ENCODE peak calls at places on chromosomes 13 and 19, in six cellular contexts. V is mesendoderm, C is IMR-90, F is H9, J is neuronal stem cell, L is H1. M is an unnamed sample.

GRCh38 chr13:27969073-27969865 is at the start of gene CDX2:
- DNase-seq in V (peak), C (no peak), J (no peak), L (no peak), F (peak), M (peak)

GRCh38 chr19:49475995-49476880 is 2.2 kb downstream of the FLT3LG start:
- DNase-seq in L (peak), C (no peak), V (peak), F (peak), J (peak), M (peak)

GRCh38 chr19:3849092-3849491 is 19.7 kb downstream of the ZFR2 start:
- DNase-seq in C (no peak), L (no peak), J (no peak), F (peak), V (peak), M (no peak)

GRCh38 chr19:50551713-50552187 is 16.5 kb downstream of the LRRC4B start:
- DNase-seq in V (peak), C (no peak), L (peak), F (no peak), J (peak), M (no peak)

GRCh38 chr19:46201413-46202310 is 27.9 kb upstream of the IGFL1 start:
- DNase-seq in C (no peak), L (no peak), F (no peak), J (no peak), V (no peak), M (no peak)

GRCh38 chr13:79987323-79987722 is 353.6 kb downstream of the SPRY2 start:
- DNase-seq in L (no peak), J (no peak), F (no peak), V (no peak), C (peak), M (no peak)

GRCh38 chr13:84524586-84524985 is 642.3 kb upstream of the SLITRK1 start:
- DNase-seq in C (no peak), V (no peak), J (no peak), L (no peak), F (no peak), M (no peak)

GRCh38 chr13:39102981-39103490 is 64.8 kb downstream of the NHLRC3 start:
- DNase-seq in L (no peak), V (no peak), J (no peak), C (no peak), F (no peak), M (no peak)

GRCh38 chr19:8240274-8241229 is 31.4 kb downstream of the CERS4 start:
- DNase-seq in L (peak), F (peak), C (peak), J (peak), V (peak), M (peak)

GRCh38 chr19:7842661-7843294 is 12.8 kb downstream of the EVI5L start:
- DNase-seq in V (no peak), F (no peak), C (no peak), L (no peak), J (no peak), M (no peak)

GRCh38 chr13:32622827-32623226 is 36.6 kb downstream of the PDS5B start:
- DNase-seq in F (no peak), L (no peak), C (no peak), V (peak), J (no peak), M (no peak)

GRCh38 chr13:33542309-33543088 is 256.9 kb upstream of the STARD13 start:
- DNase-seq in J (peak), F (peak), L (peak), C (peak), V (peak), M (peak)

GRCh38 chr19:57465680-57466381 is 8.9 kb upstream of the VN1R1 start:
- DNase-seq in C (peak), F (no peak), V (peak), L (peak), J (no peak), M (peak)

GRCh38 chr13:23470706-23471610 is 37.5 kb upstream of the SACS start:
- DNase-seq in L (no peak), J (no peak), C (no peak), F (no peak), V (no peak), M (no peak)

GRCh38 chr19:2047449-2048103 is 3.5 kb downstream of the MKNK2 start:
- DNase-seq in L (no peak), V (no peak), F (peak), J (no peak), C (no peak), M (peak)

GRCh38 chr13:111198979-111199378 is 83.9 kb downstream of the ARHGEF7 start:
- DNase-seq in F (no peak), J (no peak), V (no peak), L (no peak), C (no peak), M (no peak)

GRCh38 chr19:3323704-3324103 is 42.7 kb upstream of the NFIC start:
- DNase-seq in L (no peak), F (no peak), J (no peak), C (no peak), V (no peak), M (no peak)

GRCh38 chr19:31730270-31730669 is 381.0 kb upstream of the TSHZ3 start:
- DNase-seq in L (no peak), C (no peak), V (peak), J (no peak), F (no peak), M (no peak)

GRCh38 chr19:16062789-16063188 is 13.5 kb upstream of the TPM4 start:
- DNase-seq in J (no peak), F (peak), V (peak), L (peak), C (no peak), M (peak)

GRCh38 chr13:99126821-99127220 is 73.8 kb upstream of the UBAC2 start:
- DNase-seq in F (no peak), C (no peak), J (no peak), V (no peak), L (no peak), M (no peak)

GRCh38 chr13:110251227-110251791 is 55.6 kb downstream of the COL4A1 start:
- DNase-seq in L (peak), V (no peak), C (no peak), J (no peak), F (no peak), M (no peak)

GRCh38 chr19:2015611-2015950 is at the start of gene BTBD2:
- DNase-seq in V (peak), C (peak), F (no peak), L (no peak), J (peak), M (peak)

GRCh38 chr19:12773571-12773970 is 1.8 kb downstream of the HOOK2 start:
- DNase-seq in F (no peak), C (peak), L (no peak), J (no peak), V (peak), M (peak)

GRCh38 chr13:32246468-32246867 is 68.7 kb downstream of the ZAR1L start:
- DNase-seq in L (peak), C (peak), J (peak), F (peak), V (peak), M (peak)

GRCh38 chr13:33997574-33997973 is 179.6 kb downstream of the RFC3 start:
- DNase-seq in C (no peak), J (no peak), V (no peak), F (no peak), L (no peak), M (no peak)

GRCh38 chr19:2887391-2887914 is 13.3 kb upstream of the ZNF57 start:
- DNase-seq in F (peak), L (peak), C (peak), V (peak), J (no peak), M (peak)

GRCh38 chr19:34953092-34953491 is 10.9 kb downstream of the ZNF792 start:
- DNase-seq in L (no peak), F (no peak), V (no peak), C (no peak), J (no peak), M (no peak)

GRCh38 chr13:95643009-95643408 is 1.5 kb downstream of the DZIP1 start:
- DNase-seq in J (no peak), F (no peak), C (no peak), L (no peak), V (peak), M (peak)

GRCh38 chr19:532578-533484 is 1.3 kb downstream of the CDC34 start:
- DNase-seq in L (peak), J (no peak), V (peak), F (peak), C (peak), M (peak)

GRCh38 chr19:55172741-55173140 is 6.3 kb upstream of the DNAAF3 start:
- DNase-seq in V (no peak), C (peak), L (no peak), J (no peak), F (no peak), M (peak)

GRCh38 chr13:19658831-19659230 is 25.4 kb downstream of the MPHOSPH8 start:
- DNase-seq in F (no peak), C (no peak), L (no peak), J (no peak), V (no peak), M (no peak)

GRCh38 chr19:42601811-42602443 is 7.2 kb upstream of the CEACAM8 start:
- DNase-seq in F (peak), C (peak), L (no peak), J (no peak), V (peak), M (no peak)

GRCh38 chr19:30226464-30227070 is 145.6 kb upstream of the ZNF536 start:
- DNase-seq in V (peak), C (no peak), L (peak), J (no peak), F (no peak), M (no peak)

GRCh38 chr19:38055040-38055439 is 148.0 kb downstream of the SIPA1L3 start:
- DNase-seq in J (no peak), F (no peak), V (peak), L (peak), C (no peak), M (no peak)

GRCh38 chr19:30063184-30064020 is 121.4 kb downstream of the URI1 start:
- DNase-seq in J (no peak), L (no peak), V (no peak), F (no peak), C (no peak), M (no peak)

GRCh38 chr19:17292301-17293074 is 10.7 kb downstream of the ABHD8 start:
- DNase-seq in J (peak), L (peak), V (peak), C (peak), F (peak), M (peak)
- H2BK15ac ChIP-seq in J (no peak), L (peak), V (no peak), C (no peak), F (no peak), M (peak)

GRCh38 chr13:40974460-40975407 is 44.4 kb downstream of the ELF1 start:
- DNase-seq in F (peak), J (peak), V (peak), C (peak), L (no peak), M (peak)
- H3K4me2 ChIP-seq in F (no peak), J (no peak), V (no peak), C (no peak), L (no peak), M (no peak)

GRCh38 chr13:48304132-48304876 is 753 bp downstream of the RB1 start:
- DNase-seq in V (no peak), J (peak), F (no peak), C (peak), L (no peak), M (peak)

GRCh38 chr13:48303331-48304131 is at the start of gene RB1:
- DNase-seq in C (peak), J (peak), V (peak), F (peak), L (peak), M (peak)

GRCh38 chr13:48299591-48299990 is 4.0 kb upstream of the RB1 start:
- DNase-seq in J (no peak), V (no peak), L (no peak), F (no peak), C (no peak), M (no peak)

GRCh38 chr13:48297131-48297786 is 6.3 kb upstream of the RB1 start:
- DNase-seq in V (no peak), F (no peak), C (no peak), J (no peak), L (no peak), M (no peak)

DNA sequence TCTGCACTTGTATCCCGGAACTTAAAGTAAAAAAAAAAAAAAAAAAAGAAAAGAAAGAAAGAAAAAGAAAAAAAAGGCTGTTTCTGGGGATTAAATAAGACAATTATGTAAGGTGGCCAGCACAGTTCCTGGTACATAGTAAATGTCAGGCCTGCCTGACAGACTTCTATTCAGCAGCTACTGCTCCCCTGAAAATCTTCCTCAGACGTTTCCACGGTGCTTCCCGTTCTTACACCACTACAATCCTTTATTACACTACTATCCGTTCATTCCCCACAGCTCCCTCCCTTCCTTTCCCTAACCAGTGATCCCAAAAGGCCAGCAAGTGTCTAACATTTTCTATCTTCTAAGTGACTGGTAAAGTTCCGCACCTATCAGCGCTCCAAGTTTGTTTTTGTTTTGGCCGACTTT is 626 bp upstream of the RB1 start:
- DNase-seq in V (no peak), L (no peak), F (no peak), C (peak), J (no peak), M (peak)
- H3K18ac ChIP-seq in V (peak), L (no peak), F (peak), C (peak), J (peak), M (peak)

DNA sequence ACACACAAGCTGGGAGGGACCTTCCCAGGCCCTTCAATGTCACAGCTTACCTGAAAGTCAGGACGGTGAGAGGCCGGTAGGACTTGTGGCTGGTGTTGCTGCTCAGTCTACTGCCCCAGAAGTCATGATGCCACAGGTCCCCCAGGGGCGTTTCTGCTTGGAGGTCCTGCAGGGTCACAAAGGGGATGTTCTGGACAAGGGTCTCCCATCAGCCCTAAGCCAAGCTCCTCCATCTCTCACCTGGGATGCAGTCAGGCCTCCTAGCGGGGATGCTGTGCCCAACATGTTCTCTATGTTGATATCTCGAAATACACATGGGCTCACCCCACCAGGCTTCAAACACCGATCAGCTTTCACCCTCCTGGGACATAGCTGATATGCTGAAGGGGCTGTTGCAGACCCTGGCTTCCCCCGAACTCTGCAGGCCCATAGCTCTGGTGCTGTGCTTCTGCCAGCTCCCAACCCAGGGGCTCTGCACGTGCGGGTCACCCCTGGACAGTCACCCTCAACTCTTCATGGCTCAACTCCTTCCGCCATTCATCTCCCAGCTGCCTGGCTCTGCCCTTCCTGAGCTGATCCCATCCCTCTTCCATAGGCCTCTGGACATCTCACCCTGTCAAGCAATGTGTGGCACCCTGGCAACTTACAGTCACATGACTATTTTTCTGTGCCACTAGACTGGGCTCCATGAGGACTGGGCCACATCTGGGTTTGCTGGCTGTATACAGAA is 10.3 kb downstream of the TMTC4 start:
- DNase-seq in F (no peak), L (no peak), V (no peak), C (no peak), J (no peak), M (no peak)
- H2BK15ac ChIP-seq in F (no peak), L (no peak), V (no peak), C (no peak), J (no peak), M (no peak)

GRCh38 chr13:114339779-114340534 is 25.7 kb downstream of the CHAMP1 start:
- DNase-seq in F (no peak), C (peak), L (no peak), J (no peak), V (no peak), M (peak)

GRCh38 chr13:114341003-114341777 is 26.9 kb downstream of the CHAMP1 start:
- DNase-seq in J (no peak), F (peak), L (no peak), C (no peak), V (no peak), M (no peak)

GRCh38 chr13:114334305-114335053 is 20.2 kb downstream of the CHAMP1 start:
- DNase-seq in L (no peak), V (no peak), J (no peak), F (no peak), C (no peak), M (no peak)

GRCh38 chr13:114338959-114339358 is 24.7 kb downstream of the CHAMP1 start:
- DNase-seq in C (no peak), F (peak), J (no peak), L (no peak), V (no peak), M (no peak)
- H3K4me2 ChIP-seq in C (no peak), F (no peak), J (no peak), L (no peak), V (no peak), M (no peak)